ENCODE peak calls at places on chromosome 16, in ten cellular contexts. Q is HFF-Myc; Y is cardiac muscle cell; P is choroid plexus epithelial cell; N is CD8-positive, alpha-beta memory T cell; A is skeletal muscle cell; M is hepatocyte; G is foreskin fibroblast; O is AG04450; F is fibroblast of mammary gland. K is an unnamed sample.

GRCh38 chr16:55754056-55754455 is 78.8 kb downstream of the CES1 start:
- DNase-seq in O (no peak), M (no peak), Q (no peak), F (no peak), Y (no peak), G (no peak), P (no peak), N (no peak), A (no peak), K (no peak)

GRCh38 chr16:77437859-77438258 is 3.0 kb upstream of the ADAMTS18 start:
- DNase-seq in M (no peak), Y (peak), P (peak), Q (no peak), O (no peak), F (peak), A (no peak), G (no peak), N (no peak), K (peak)

GRCh38 chr16:84446596-84447392 is 57.7 kb downstream of the MEAK7 start:
- DNase-seq in F (peak), A (no peak), Y (no peak), M (no peak), O (no peak), P (no peak), N (no peak), Q (no peak), G (no peak), K (no peak)

GRCh38 chr16:48393843-48394703 is 8.9 kb upstream of the SIAH1 start:
- DNase-seq in F (peak), M (no peak), A (peak), N (no peak), O (no peak), Y (no peak), P (peak), G (peak), Q (no peak), K (peak)

GRCh38 chr16:75462804-75463203 is 1.7 kb downstream of the TMEM170A start:
- DNase-seq in A (no peak), O (no peak), F (no peak), M (no peak), N (peak), G (no peak), Y (no peak), P (no peak), Q (no peak), K (no peak)

GRCh38 chr16:55760665-55761035 is 72.2 kb downstream of the CES1 start:
- DNase-seq in G (no peak), A (no peak), Y (no peak), O (no peak), N (no peak), M (no peak), F (no peak), Q (no peak), P (no peak), K (no peak)

GRCh38 chr16:67987460-67988160 is 7.3 kb upstream of the DPEP3 start:
- DNase-seq in Y (no peak), A (no peak), N (no peak), O (no peak), F (no peak), G (no peak), Q (no peak), M (no peak), P (peak), K (no peak)

GRCh38 chr16:29729116-29729521 is 16.7 kb downstream of the C16orf54 start:
- DNase-seq in G (peak), M (peak), O (peak), F (peak), A (no peak), Y (peak), Q (peak), N (no peak), P (peak), K (peak)

GRCh38 chr16:87661561-87661960 is 59.3 kb downstream of the JPH3 start:
- DNase-seq in N (no peak), Y (peak), P (peak), Q (no peak), F (peak), G (peak), M (peak), O (no peak), A (no peak), K (peak)

GRCh38 chr16:56257260-56257659 is 66.0 kb downstream of the GNAO1 start:
- DNase-seq in O (no peak), Y (no peak), F (no peak), G (no peak), P (no peak), Q (peak), M (peak), A (no peak), N (no peak), K (no peak)

GRCh38 chr16:89909777-89910716 is 8.6 kb upstream of the MC1R start:
- DNase-seq in F (peak), A (no peak), P (peak), M (peak), Q (no peak), N (peak), Y (peak), G (peak), O (no peak), K (peak)

GRCh38 chr16:25177831-25178688 is 38.7 kb upstream of the AQP8 start:
- DNase-seq in G (no peak), F (peak), P (peak), Q (no peak), M (peak), N (no peak), O (no peak), A (no peak), Y (no peak), K (no peak)

GRCh38 chr16:48433116-48433848 is 48.1 kb upstream of the SIAH1 start:
- DNase-seq in O (no peak), N (no peak), Q (no peak), P (no peak), Y (no peak), M (no peak), F (no peak), G (no peak), A (no peak), K (no peak)

GRCh38 chr16:16025214-16025968 is 76.0 kb downstream of the ABCC1 start:
- DNase-seq in A (peak), Q (no peak), P (peak), F (peak), M (no peak), O (peak), N (no peak), Y (no peak), G (peak), K (peak)

GRCh38 chr16:69017036-69017783 is 88.2 kb upstream of the HAS3 start:
- DNase-seq in P (peak), Y (no peak), N (no peak), F (peak), G (peak), O (no peak), Q (peak), A (no peak), M (no peak), K (peak)

GRCh38 chr16:31569360-31569717 is 41.6 kb downstream of the AHSP start:
- DNase-seq in F (no peak), P (no peak), A (no peak), N (no peak), O (no peak), Q (no peak), G (no peak), M (no peak), Y (peak), K (no peak)

GRCh38 chr16:73166394-73166971 is 118.6 kb upstream of the ZFHX3 start:
- DNase-seq in P (peak), Y (no peak), A (no peak), Q (no peak), G (no peak), M (no peak), F (no peak), O (no peak), N (no peak), K (no peak)

GRCh38 chr16:11583889-11584565 is 2.7 kb downstream of the LITAF start:
- DNase-seq in A (no peak), Q (no peak), O (no peak), F (no peak), P (no peak), M (no peak), N (no peak), Y (no peak), G (no peak), K (no peak)
- H3K4me3 ChIP-seq in A (no peak), Q (peak), O (peak), F (no peak), P (peak), M (no peak), N (peak), Y (no peak), G (peak), K (peak)

DNA sequence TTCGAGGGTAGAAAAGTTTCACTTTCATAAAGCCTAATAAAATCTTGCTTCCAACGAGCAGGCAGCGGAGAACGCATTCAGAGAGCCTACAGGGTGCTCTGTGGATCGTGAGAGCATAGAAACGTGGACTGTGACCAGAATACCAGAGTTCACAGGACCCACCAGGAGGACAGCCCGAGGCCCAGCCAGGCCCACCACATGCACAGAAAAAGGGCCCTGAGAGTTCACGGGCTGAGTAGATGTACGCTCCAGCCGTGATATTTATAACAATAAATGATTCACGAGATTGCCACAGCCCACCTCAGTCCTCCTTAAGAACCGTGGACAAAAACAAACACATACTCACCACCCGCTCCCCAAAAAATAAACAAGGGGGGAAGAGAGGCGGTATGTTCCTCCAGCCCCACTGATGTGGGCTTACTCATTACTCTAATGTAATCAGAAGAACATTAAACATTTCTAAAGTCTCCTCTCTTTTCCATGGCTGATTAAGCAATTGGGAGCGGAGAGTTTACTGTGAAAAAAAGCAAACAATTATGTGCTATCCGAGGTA is 207.2 kb downstream of the C16orf78 start:
- DNase-seq in A (no peak), F (no peak), Y (no peak), O (no peak), Q (no peak), N (no peak), P (peak), M (no peak), G (no peak), K (no peak)
- H3K4me3 ChIP-seq in A (no peak), F (no peak), Y (no peak), O (no peak), Q (no peak), N (no peak), P (peak), M (no peak), G (no peak), K (no peak)

DNA sequence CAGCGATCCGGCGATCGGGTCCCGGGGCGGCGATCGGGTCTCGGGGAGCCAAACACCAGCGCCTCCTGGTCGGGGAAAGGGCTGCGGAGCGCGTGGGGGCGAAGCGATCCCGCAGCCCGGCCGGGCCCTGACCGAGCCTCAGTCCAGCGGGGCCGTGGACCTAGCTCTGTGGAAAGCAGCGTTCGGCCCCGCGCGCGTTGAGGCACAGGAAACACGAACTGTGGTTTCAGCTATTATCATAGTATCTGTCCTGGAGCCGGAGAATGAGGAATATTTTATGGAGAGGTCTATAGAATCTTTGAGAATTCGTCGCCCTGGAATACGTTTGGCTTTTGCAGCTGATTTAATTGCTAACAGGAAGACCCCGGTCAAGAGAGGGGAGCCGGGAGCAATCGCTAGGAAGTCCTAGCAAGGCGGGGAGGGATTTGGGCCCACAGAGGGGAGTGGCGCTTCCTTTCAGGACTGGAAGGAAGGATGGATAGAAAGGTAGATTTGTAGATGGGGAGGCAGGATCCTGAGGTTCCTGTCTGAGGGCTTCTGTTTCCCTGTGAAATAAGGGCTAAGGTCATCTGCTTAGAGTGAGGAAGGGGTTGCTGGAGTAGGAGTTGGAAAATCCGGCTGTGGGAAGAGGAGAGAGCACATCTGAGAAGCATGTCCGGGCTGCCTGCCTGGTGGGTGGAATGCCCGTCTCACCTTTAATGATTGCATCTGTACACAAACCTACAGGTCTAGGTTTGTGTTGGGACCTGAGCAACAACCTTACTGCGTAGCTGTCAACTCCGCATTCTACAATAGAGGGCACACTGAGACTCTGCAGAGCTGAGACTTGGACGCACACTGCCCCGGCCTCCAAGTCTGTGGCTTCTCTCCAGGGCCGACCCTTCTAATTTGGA is 770 bp downstream of the CCNF start:
- DNase-seq in F (no peak), O (no peak), Y (peak), P (peak), N (no peak), A (no peak), M (peak), G (no peak), Q (no peak), K (peak)
- H3K4me3 ChIP-seq in F (peak), O (peak), Y (peak), P (peak), N (peak), A (peak), M (peak), G (peak), Q (peak), K (peak)

DNA sequence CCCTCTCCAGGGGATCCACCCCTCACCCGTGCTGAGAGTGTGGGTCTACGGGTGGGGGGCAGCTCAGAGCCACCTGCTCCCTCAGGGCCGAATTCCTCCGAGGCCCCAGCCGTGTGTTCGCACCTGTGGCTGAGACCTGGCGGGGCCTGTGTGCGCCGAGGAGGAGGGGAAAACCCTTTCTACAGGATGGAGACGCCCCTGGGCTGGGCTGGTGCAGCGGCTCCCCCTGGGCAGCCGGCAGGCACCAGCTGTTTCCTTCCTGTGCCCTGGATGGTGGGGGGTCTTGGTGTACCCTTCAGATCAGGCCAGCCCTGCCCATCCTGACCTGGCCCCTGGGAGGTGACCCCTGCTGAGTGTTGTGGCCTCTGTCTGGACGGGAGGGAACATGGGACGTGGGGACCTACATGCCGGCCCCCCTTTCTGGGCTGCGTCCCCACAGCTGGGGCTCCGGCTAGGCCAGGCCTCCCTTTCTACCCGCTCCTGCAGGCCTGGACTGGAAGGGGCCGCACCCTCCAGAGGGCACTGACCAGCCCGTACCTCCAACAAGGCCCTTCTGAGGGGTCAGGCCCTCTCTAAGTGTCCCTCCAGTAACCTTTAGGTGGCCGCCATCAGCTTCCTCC is 28.3 kb upstream of the PABPN1L start:
- DNase-seq in G (no peak), Y (no peak), A (no peak), M (no peak), O (no peak), P (no peak), Q (no peak), N (no peak), F (no peak), K (no peak)
- H3K4me3 ChIP-seq in G (no peak), Y (no peak), A (no peak), M (no peak), O (no peak), P (no peak), Q (no peak), N (no peak), F (no peak), K (no peak)

DNA sequence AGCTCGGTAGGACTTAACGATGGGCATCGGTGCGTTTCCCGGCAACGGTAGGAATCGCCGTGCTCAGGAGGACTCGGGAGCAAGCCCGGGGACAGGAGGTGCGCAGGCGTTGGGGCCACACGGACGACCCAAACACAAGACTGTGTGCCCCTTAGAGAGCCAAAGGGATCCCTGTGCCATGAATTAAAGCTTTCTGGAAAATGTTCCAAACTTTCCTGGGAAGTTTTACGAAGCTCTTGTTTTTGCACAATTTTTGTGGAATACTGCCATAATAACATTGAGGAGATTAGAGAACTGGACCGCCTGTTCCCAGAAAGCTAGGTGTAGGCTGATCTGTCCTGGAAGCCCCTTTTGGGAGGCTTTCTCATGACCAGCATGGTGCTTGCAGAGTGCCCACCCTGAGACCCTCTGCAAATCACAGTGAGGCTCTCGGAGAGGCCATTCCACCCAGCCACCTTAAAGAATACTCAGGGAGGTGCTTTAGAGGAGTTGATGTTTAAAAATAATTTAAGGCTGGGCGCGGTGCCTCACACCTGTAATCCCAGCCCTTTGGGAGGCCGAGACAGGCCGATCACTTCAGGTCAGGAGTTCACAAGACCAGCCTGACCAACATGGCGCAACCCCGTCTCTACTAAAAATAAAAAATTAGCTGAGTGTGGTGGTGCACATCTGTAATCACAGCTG is 1.0 kb downstream of the KDM8 start:
- DNase-seq in Y (no peak), M (no peak), Q (no peak), N (no peak), G (no peak), O (no peak), A (peak), P (no peak), F (no peak), K (no peak)
- H3K4me3 ChIP-seq in Y (peak), M (peak), Q (peak), N (peak), G (peak), O (peak), A (peak), P (peak), F (peak), K (peak)

GRCh38 chr16:537415-538335 is 10.2 kb downstream of the CAPN15 start:
- DNase-seq in Y (no peak), N (no peak), M (no peak), O (no peak), F (no peak), P (no peak), G (no peak), Q (no peak), A (no peak), K (no peak)

GRCh38 chr16:534856-535445 is 7.4 kb downstream of the CAPN15 start:
- DNase-seq in A (no peak), N (no peak), F (no peak), O (no peak), Y (no peak), G (no peak), P (no peak), M (no peak), Q (no peak), K (no peak)

GRCh38 chr16:535446-536405 is 8.2 kb downstream of the CAPN15 start:
- DNase-seq in O (no peak), N (no peak), P (peak), G (peak), Y (no peak), M (peak), A (no peak), Q (no peak), F (peak), K (peak)

GRCh38 chr16:534089-534635 is 6.7 kb downstream of the CAPN15 start:
- DNase-seq in A (no peak), N (no peak), M (peak), Y (no peak), P (no peak), G (no peak), Q (no peak), O (no peak), F (no peak), K (no peak)

DNA sequence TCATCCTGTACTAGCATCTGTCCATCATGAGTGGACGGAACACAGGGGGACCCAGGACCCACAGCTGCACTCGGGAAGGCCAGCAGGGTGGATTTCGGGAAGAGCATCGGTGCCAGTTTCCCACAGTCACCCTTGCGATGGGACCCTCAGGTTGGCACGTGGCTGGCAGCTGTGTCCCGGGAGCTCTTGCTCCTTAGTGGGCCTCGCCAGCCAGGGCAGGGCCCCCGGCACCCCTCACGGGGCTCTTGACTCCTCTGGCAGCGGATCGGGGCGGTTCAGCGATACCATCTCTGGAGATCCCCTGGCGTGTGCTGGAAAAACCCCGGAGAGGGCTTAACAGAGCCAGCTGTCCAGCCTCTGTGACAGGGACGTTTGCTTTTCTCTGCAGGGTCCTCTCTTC is 9.2 kb downstream of the CAPN15 start:
- DNase-seq in Y (no peak), Q (no peak), N (no peak), A (no peak), O (no peak), M (no peak), F (no peak), P (no peak), G (no peak), K (no peak)
- H3K4me3 ChIP-seq in Y (no peak), Q (no peak), N (no peak), A (no peak), O (no peak), M (no peak), F (no peak), P (no peak), G (no peak), K (no peak)